ENCODE peak calls at places on chromosomes 16 and 17, in four cellular contexts. One of them, this sample, is unnamed. For H3K9me3, the result is how much of the 10 kb centered on the place peaks cover.

GRCh38 chr16:10077861-10078260 is 104.4 kb downstream of the GRIN2A start:
- DNase-seq in upper lobe of left lung: no peak
- DNase-seq in tibial nerve: no peak
- DNase-seq in testis: no peak
- DNase-seq in this sample: no peak

GRCh38 chr16:88375236-88376052 is 7.3 kb upstream of the ZNF469 start:
- DNase-seq in upper lobe of left lung: peak
- DNase-seq in tibial nerve: no peak
- DNase-seq in testis: no peak
- DNase-seq in this sample: no peak

GRCh38 chr17:79965806-79966205 is 69.9 kb downstream of the TBC1D16 start:
- DNase-seq in upper lobe of left lung: no peak
- DNase-seq in tibial nerve: no peak
- DNase-seq in testis: no peak
- DNase-seq in this sample: no peak

GRCh38 chr16:30108059-30108855 is 5.1 kb downstream of the GDPD3 start:
- DNase-seq in upper lobe of left lung: no peak
- DNase-seq in tibial nerve: no peak
- DNase-seq in testis: no peak
- DNase-seq in this sample: no peak

GRCh38 chr17:78832541-78832810 is 8.1 kb downstream of the USP36 start:
- DNase-seq in upper lobe of left lung: no peak
- DNase-seq in tibial nerve: no peak
- DNase-seq in testis: no peak
- DNase-seq in this sample: no peak

GRCh38 chr16:2331932-2332267 is 8.6 kb downstream of the ABCA3 start:
- DNase-seq in upper lobe of left lung: no peak
- DNase-seq in tibial nerve: no peak
- DNase-seq in testis: no peak
- DNase-seq in this sample: no peak

GRCh38 chr16:81214745-81215166 is 23.7 kb upstream of the BCO1 start:
- DNase-seq in upper lobe of left lung: no peak
- DNase-seq in tibial nerve: no peak
- DNase-seq in testis: peak
- DNase-seq in this sample: no peak

GRCh38 chr17:6507535-6507934 is 48.8 kb downstream of the PITPNM3 start:
- DNase-seq in upper lobe of left lung: no peak
- DNase-seq in tibial nerve: no peak
- DNase-seq in testis: no peak
- DNase-seq in this sample: no peak

GRCh38 chr17:49715717-49716279 is 8.0 kb upstream of the SLC35B1 start:
- DNase-seq in upper lobe of left lung: no peak
- DNase-seq in tibial nerve: no peak
- DNase-seq in testis: no peak
- DNase-seq in this sample: no peak

GRCh38 chr17:39069114-39069756 is 82.2 kb downstream of the PLXDC1 start:
- DNase-seq in upper lobe of left lung: no peak
- DNase-seq in tibial nerve: no peak
- DNase-seq in testis: peak
- DNase-seq in this sample: no peak

GRCh38 chr16:21638573-21638975 is 13.8 kb downstream of the IGSF6 start:
- DNase-seq in upper lobe of left lung: no peak
- DNase-seq in tibial nerve: no peak
- DNase-seq in testis: no peak
- DNase-seq in this sample: no peak

GRCh38 chr16:55294129-55294528 is 29.9 kb upstream of the IRX6 start:
- DNase-seq in upper lobe of left lung: no peak
- DNase-seq in tibial nerve: no peak
- DNase-seq in testis: no peak
- DNase-seq in this sample: no peak

GRCh38 chr16:48999508-48999907 is 282.1 kb downstream of the CBLN1 start:
- DNase-seq in upper lobe of left lung: no peak
- DNase-seq in tibial nerve: no peak
- DNase-seq in testis: no peak
- DNase-seq in this sample: no peak

GRCh38 chr16:48999034-48999433 is 282.6 kb downstream of the CBLN1 start:
- DNase-seq in upper lobe of left lung: no peak
- DNase-seq in tibial nerve: no peak
- DNase-seq in testis: no peak
- DNase-seq in this sample: no peak

GRCh38 chr16:49003022-49003421 is 278.6 kb downstream of the CBLN1 start:
- DNase-seq in upper lobe of left lung: no peak
- DNase-seq in tibial nerve: no peak
- DNase-seq in testis: no peak
- DNase-seq in this sample: no peak

GRCh38 chr16:48997946-48998345 is 283.7 kb downstream of the CBLN1 start:
- DNase-seq in upper lobe of left lung: no peak
- DNase-seq in tibial nerve: no peak
- DNase-seq in testis: no peak
- DNase-seq in this sample: no peak

DNA sequence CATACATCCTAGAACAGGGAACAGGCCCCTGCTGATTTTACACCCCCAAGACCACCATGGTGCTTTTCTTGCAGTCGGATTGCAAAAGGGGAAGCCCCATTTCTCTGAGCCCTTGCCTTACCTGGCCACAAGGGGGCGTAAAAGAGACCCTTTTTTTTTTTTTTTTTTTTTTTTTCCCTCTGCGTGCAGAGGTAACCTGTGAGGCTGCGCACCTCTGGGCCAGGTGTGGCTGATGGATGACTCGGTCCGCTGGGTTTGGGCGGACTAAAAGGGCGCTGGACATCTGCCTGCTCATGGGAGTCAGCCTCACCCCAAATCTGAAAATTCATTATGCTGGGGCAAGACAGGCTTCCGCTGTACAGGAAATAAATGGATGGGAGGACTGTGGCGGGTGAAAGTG is 281.0 kb downstream of the CBLN1 start:
- DNase-seq in upper lobe of left lung: no peak
- DNase-seq in tibial nerve: no peak
- DNase-seq in testis: peak
- DNase-seq in this sample: no peak
- TF ChIP-seq CTCF in upper lobe of left lung: no peak
- TF ChIP-seq CTCF in tibial nerve: no peak
- TF ChIP-seq CTCF in testis: peak
- TF ChIP-seq CTCF in this sample: no peak

GRCh38 chr17:9979463-9979995 is 74.5 kb upstream of the RCVRN start:
- DNase-seq in upper lobe of left lung: no peak
- DNase-seq in tibial nerve: no peak
- DNase-seq in testis: no peak
- DNase-seq in this sample: no peak
- H3K27ac ChIP-seq in upper lobe of left lung: no peak
- H3K27ac ChIP-seq in tibial nerve: no peak
- H3K27ac ChIP-seq in testis: no peak
- H3K27ac ChIP-seq in this sample: no peak

DNA sequence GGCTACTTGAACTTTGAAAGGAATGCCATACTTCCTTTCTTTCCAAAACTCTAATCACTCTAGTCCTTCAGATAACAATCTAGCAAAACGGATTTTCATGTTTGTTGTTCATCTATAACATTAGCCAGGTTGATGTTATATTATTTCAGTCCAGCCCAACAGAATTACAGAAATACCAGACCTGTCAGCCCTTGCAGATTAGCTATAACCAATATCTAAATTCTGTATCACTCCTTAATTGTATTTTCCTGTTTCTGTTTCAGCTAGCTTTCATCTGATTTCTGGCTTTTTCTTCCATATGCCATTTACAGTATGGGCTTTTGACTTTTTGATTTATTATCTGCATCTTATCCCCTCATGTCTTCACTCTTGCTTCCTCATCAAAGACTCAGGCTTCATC is 479.8 kb upstream of the CDH8 start:
- DNase-seq in upper lobe of left lung: no peak
- DNase-seq in tibial nerve: no peak
- DNase-seq in testis: no peak
- DNase-seq in this sample: no peak
- H3K9me3 ChIP-seq in upper lobe of left lung: under half
- H3K9me3 ChIP-seq in tibial nerve: under half
- H3K9me3 ChIP-seq in testis: under half
- H3K9me3 ChIP-seq in this sample: under half

GRCh38 chr17:48470388-48471034 is 40.5 kb upstream of the SKAP1 start:
- DNase-seq in upper lobe of left lung: no peak
- DNase-seq in tibial nerve: no peak
- DNase-seq in testis: no peak
- DNase-seq in this sample: no peak
- TF ChIP-seq CTCF in upper lobe of left lung: no peak
- TF ChIP-seq CTCF in tibial nerve: no peak
- TF ChIP-seq CTCF in testis: no peak
- TF ChIP-seq CTCF in this sample: no peak

This sample was measured in CD4-positive, alpha-beta T cell.